ENCODE peak calls at places on chromosomes 11 and 22, in nine cellular contexts. One of them, this sample, is unnamed.
A peak's percentile ranks its signal among the peaks of the same experiment; 100 is the strongest.

GRCh38 chr22:50732681-50733080 is 5.3 kb upstream of the ACR start:
- DNase-seq in iris pigment epithelial cell: no peak
- DNase-seq in heart right ventricle: no peak
- DNase-seq in CD8-positive, alpha-beta T cell: no peak
- DNase-seq in RCC 7860: no peak
- DNase-seq in epithelial cell of esophagus: no peak
- DNase-seq in left cardiac atrium: peak; percentile 10
- DNase-seq in Daoy: no peak
- DNase-seq in psoas muscle: no peak
- DNase-seq in this sample: no peak

GRCh38 chr11:57358543-57358961 is 20.4 kb downstream of the P2RX3 start:
- DNase-seq in iris pigment epithelial cell: no peak
- DNase-seq in heart right ventricle: no peak
- DNase-seq in CD8-positive, alpha-beta T cell: no peak
- DNase-seq in RCC 7860: no peak
- DNase-seq in epithelial cell of esophagus: peak; percentile 14
- DNase-seq in left cardiac atrium: no peak
- DNase-seq in Daoy: no peak
- DNase-seq in psoas muscle: no peak
- DNase-seq in this sample: no peak

GRCh38 chr11:77200869-77201268 is 72.8 kb downstream of the MYO7A start:
- DNase-seq in iris pigment epithelial cell: no peak
- DNase-seq in heart right ventricle: no peak
- DNase-seq in CD8-positive, alpha-beta T cell: no peak
- DNase-seq in RCC 7860: no peak
- DNase-seq in epithelial cell of esophagus: no peak
- DNase-seq in left cardiac atrium: no peak
- DNase-seq in Daoy: no peak
- DNase-seq in psoas muscle: no peak
- DNase-seq in this sample: no peak

GRCh38 chr11:33829430-33830141 is 55.3 kb upstream of the FBXO3 start:
- DNase-seq in iris pigment epithelial cell: peak; percentile 74
- DNase-seq in heart right ventricle: peak; percentile 24
- DNase-seq in CD8-positive, alpha-beta T cell: peak; percentile 69
- DNase-seq in RCC 7860: peak; percentile 37
- DNase-seq in epithelial cell of esophagus: peak; percentile 73
- DNase-seq in left cardiac atrium: peak; percentile 43
- DNase-seq in Daoy: peak; percentile 74
- DNase-seq in psoas muscle: peak; percentile 40
- DNase-seq in this sample: peak; percentile 12

GRCh38 chr22:23688121-23688520 is 2.7 kb upstream of the RGL4 start:
- DNase-seq in iris pigment epithelial cell: no peak
- DNase-seq in heart right ventricle: no peak
- DNase-seq in CD8-positive, alpha-beta T cell: no peak
- DNase-seq in RCC 7860: no peak
- DNase-seq in epithelial cell of esophagus: no peak
- DNase-seq in left cardiac atrium: no peak
- DNase-seq in Daoy: no peak
- DNase-seq in psoas muscle: no peak
- DNase-seq in this sample: no peak

GRCh38 chr22:45905924-45906865 is 70.8 kb downstream of the WNT7B start:
- DNase-seq in iris pigment epithelial cell: peak; percentile 47
- DNase-seq in heart right ventricle: peak; percentile 44
- DNase-seq in CD8-positive, alpha-beta T cell: no peak
- DNase-seq in RCC 7860: no peak
- DNase-seq in epithelial cell of esophagus: no peak
- DNase-seq in left cardiac atrium: peak; percentile 48
- DNase-seq in Daoy: peak; percentile 67
- DNase-seq in psoas muscle: no peak
- DNase-seq in this sample: peak; percentile 9

GRCh38 chr11:33775064-33775807 is 916 bp upstream of the FBXO3 start:
- DNase-seq in iris pigment epithelial cell: no peak
- DNase-seq in heart right ventricle: no peak
- DNase-seq in CD8-positive, alpha-beta T cell: no peak
- DNase-seq in RCC 7860: no peak
- DNase-seq in epithelial cell of esophagus: no peak
- DNase-seq in left cardiac atrium: no peak
- DNase-seq in Daoy: no peak
- DNase-seq in psoas muscle: no peak
- DNase-seq in this sample: no peak

GRCh38 chr11:119672597-119672996 is 56.4 kb downstream of the NECTIN1 start:
- DNase-seq in iris pigment epithelial cell: no peak
- DNase-seq in heart right ventricle: no peak
- DNase-seq in CD8-positive, alpha-beta T cell: no peak
- DNase-seq in RCC 7860: no peak
- DNase-seq in epithelial cell of esophagus: no peak
- DNase-seq in left cardiac atrium: no peak
- DNase-seq in Daoy: no peak
- DNase-seq in psoas muscle: no peak
- DNase-seq in this sample: no peak

GRCh38 chr11:111623527-111624030 is 21.3 kb downstream of the SIK2 start:
- DNase-seq in iris pigment epithelial cell: no peak
- DNase-seq in heart right ventricle: no peak
- DNase-seq in CD8-positive, alpha-beta T cell: no peak
- DNase-seq in RCC 7860: no peak
- DNase-seq in epithelial cell of esophagus: peak; percentile 24
- DNase-seq in left cardiac atrium: no peak
- DNase-seq in Daoy: no peak
- DNase-seq in psoas muscle: no peak
- DNase-seq in this sample: no peak

GRCh38 chr11:61162092-61162935 is 1.1 kb upstream of the VPS37C start:
- DNase-seq in iris pigment epithelial cell: peak; percentile 28
- DNase-seq in heart right ventricle: no peak
- DNase-seq in CD8-positive, alpha-beta T cell: no peak
- DNase-seq in RCC 7860: peak; percentile 22
- DNase-seq in epithelial cell of esophagus: peak; percentile 80
- DNase-seq in left cardiac atrium: no peak
- DNase-seq in Daoy: peak; percentile 20
- DNase-seq in psoas muscle: no peak
- DNase-seq in this sample: no peak

GRCh38 chr11:121870202-121871045 is 245.6 kb downstream of the BLID start:
- DNase-seq in iris pigment epithelial cell: no peak
- DNase-seq in heart right ventricle: no peak
- DNase-seq in CD8-positive, alpha-beta T cell: no peak
- DNase-seq in RCC 7860: no peak
- DNase-seq in epithelial cell of esophagus: peak; percentile 21
- DNase-seq in left cardiac atrium: no peak
- DNase-seq in Daoy: no peak
- DNase-seq in psoas muscle: no peak
- DNase-seq in this sample: no peak

GRCh38 chr11:75809991-75810390 is 5.0 kb upstream of the UVRAG start:
- DNase-seq in iris pigment epithelial cell: no peak
- DNase-seq in heart right ventricle: no peak
- DNase-seq in CD8-positive, alpha-beta T cell: no peak
- DNase-seq in RCC 7860: no peak
- DNase-seq in epithelial cell of esophagus: no peak
- DNase-seq in left cardiac atrium: no peak
- DNase-seq in Daoy: no peak
- DNase-seq in psoas muscle: no peak
- DNase-seq in this sample: no peak

GRCh38 chr11:42778193-42778592 is 533.6 kb upstream of the API5 start:
- DNase-seq in iris pigment epithelial cell: no peak
- DNase-seq in heart right ventricle: no peak
- DNase-seq in CD8-positive, alpha-beta T cell: no peak
- DNase-seq in RCC 7860: no peak
- DNase-seq in epithelial cell of esophagus: no peak
- DNase-seq in left cardiac atrium: no peak
- DNase-seq in Daoy: no peak
- DNase-seq in psoas muscle: no peak
- DNase-seq in this sample: no peak

GRCh38 chr11:47587733-47588326 is 1.4 kb downstream of the FAM180B start:
- DNase-seq in iris pigment epithelial cell: no peak
- DNase-seq in heart right ventricle: peak; percentile 48
- DNase-seq in CD8-positive, alpha-beta T cell: no peak
- DNase-seq in RCC 7860: no peak
- DNase-seq in epithelial cell of esophagus: no peak
- DNase-seq in left cardiac atrium: peak; percentile 47
- DNase-seq in Daoy: no peak
- DNase-seq in psoas muscle: peak; percentile 59
- DNase-seq in this sample: no peak

GRCh38 chr11:25910090-25910489 is 421.8 kb upstream of the ANO3 start:
- DNase-seq in iris pigment epithelial cell: no peak
- DNase-seq in heart right ventricle: no peak
- DNase-seq in CD8-positive, alpha-beta T cell: no peak
- DNase-seq in RCC 7860: no peak
- DNase-seq in epithelial cell of esophagus: peak; percentile 78
- DNase-seq in left cardiac atrium: no peak
- DNase-seq in Daoy: no peak
- DNase-seq in psoas muscle: no peak
- DNase-seq in this sample: no peak

GRCh38 chr11:95121687-95122086 is 32.0 kb downstream of the ENDOD1 start:
- DNase-seq in iris pigment epithelial cell: peak; percentile 29
- DNase-seq in heart right ventricle: no peak
- DNase-seq in CD8-positive, alpha-beta T cell: no peak
- DNase-seq in RCC 7860: no peak
- DNase-seq in epithelial cell of esophagus: no peak
- DNase-seq in left cardiac atrium: no peak
- DNase-seq in Daoy: no peak
- DNase-seq in psoas muscle: no peak
- DNase-seq in this sample: no peak

GRCh38 chr11:116533186-116533825 is 239.5 kb downstream of the BUD13 start:
- DNase-seq in iris pigment epithelial cell: no peak
- DNase-seq in heart right ventricle: no peak
- DNase-seq in CD8-positive, alpha-beta T cell: no peak
- DNase-seq in RCC 7860: no peak
- DNase-seq in epithelial cell of esophagus: no peak
- DNase-seq in left cardiac atrium: no peak
- DNase-seq in Daoy: no peak
- DNase-seq in psoas muscle: no peak
- DNase-seq in this sample: no peak

GRCh38 chr11:12376259-12376971 is 956 bp upstream of the PARVA start:
- DNase-seq in iris pigment epithelial cell: peak; percentile 70
- DNase-seq in heart right ventricle: peak; percentile 32
- DNase-seq in CD8-positive, alpha-beta T cell: no peak
- DNase-seq in RCC 7860: no peak
- DNase-seq in epithelial cell of esophagus: no peak
- DNase-seq in left cardiac atrium: peak; percentile 56
- DNase-seq in Daoy: peak; percentile 38
- DNase-seq in psoas muscle: peak; percentile 59
- DNase-seq in this sample: peak; percentile 19

GRCh38 chr11:45580399-45580798 is 85.0 kb downstream of the CHST1 start:
- DNase-seq in iris pigment epithelial cell: peak; percentile 58
- DNase-seq in heart right ventricle: no peak
- DNase-seq in CD8-positive, alpha-beta T cell: no peak
- DNase-seq in RCC 7860: no peak
- DNase-seq in epithelial cell of esophagus: peak; percentile 25
- DNase-seq in left cardiac atrium: no peak
- DNase-seq in Daoy: peak; percentile 28
- DNase-seq in psoas muscle: no peak
- DNase-seq in this sample: no peak

GRCh38 chr22:18968011-18968749 is 32.1 kb upstream of the PRODH start:
- DNase-seq in iris pigment epithelial cell: peak; percentile 19
- DNase-seq in heart right ventricle: peak; percentile 52
- DNase-seq in CD8-positive, alpha-beta T cell: no peak
- DNase-seq in RCC 7860: no peak
- DNase-seq in epithelial cell of esophagus: peak; percentile 44
- DNase-seq in left cardiac atrium: peak; percentile 47
- DNase-seq in Daoy: peak; percentile 40
- DNase-seq in psoas muscle: no peak
- DNase-seq in this sample: no peak

GRCh38 chr11:128212324-128212723 is 375.0 kb downstream of the ETS1 start:
- DNase-seq in iris pigment epithelial cell: no peak
- DNase-seq in heart right ventricle: no peak
- DNase-seq in CD8-positive, alpha-beta T cell: no peak
- DNase-seq in RCC 7860: no peak
- DNase-seq in epithelial cell of esophagus: no peak
- DNase-seq in left cardiac atrium: no peak
- DNase-seq in Daoy: no peak
- DNase-seq in psoas muscle: no peak
- DNase-seq in this sample: no peak

GRCh38 chr11:120658071-120658423 is 146.5 kb downstream of the GRIK4 start:
- DNase-seq in iris pigment epithelial cell: no peak
- DNase-seq in heart right ventricle: no peak
- DNase-seq in CD8-positive, alpha-beta T cell: no peak
- DNase-seq in RCC 7860: no peak
- DNase-seq in epithelial cell of esophagus: no peak
- DNase-seq in left cardiac atrium: no peak
- DNase-seq in Daoy: no peak
- DNase-seq in psoas muscle: no peak
- DNase-seq in this sample: no peak

GRCh38 chr22:43535336-43535735 is 123.5 kb downstream of the MPPED1 start:
- DNase-seq in iris pigment epithelial cell: no peak
- DNase-seq in heart right ventricle: no peak
- DNase-seq in CD8-positive, alpha-beta T cell: no peak
- DNase-seq in RCC 7860: no peak
- DNase-seq in epithelial cell of esophagus: no peak
- DNase-seq in left cardiac atrium: no peak
- DNase-seq in Daoy: no peak
- DNase-seq in psoas muscle: no peak
- DNase-seq in this sample: no peak

GRCh38 chr11:12150831-12151382 is 40.5 kb downstream of the MICAL2 start:
- DNase-seq in iris pigment epithelial cell: peak; percentile 96
- DNase-seq in heart right ventricle: no peak
- DNase-seq in CD8-positive, alpha-beta T cell: no peak
- DNase-seq in RCC 7860: no peak
- DNase-seq in epithelial cell of esophagus: peak; percentile 53
- DNase-seq in left cardiac atrium: no peak
- DNase-seq in Daoy: peak; percentile 82
- DNase-seq in psoas muscle: no peak
- DNase-seq in this sample: no peak

GRCh38 chr11:34425863-34426262 is 12.9 kb upstream of the CAT start:
- DNase-seq in iris pigment epithelial cell: peak; percentile 17
- DNase-seq in heart right ventricle: no peak
- DNase-seq in CD8-positive, alpha-beta T cell: no peak
- DNase-seq in RCC 7860: peak; percentile 16
- DNase-seq in epithelial cell of esophagus: no peak
- DNase-seq in left cardiac atrium: no peak
- DNase-seq in Daoy: no peak
- DNase-seq in psoas muscle: no peak
- DNase-seq in this sample: no peak

GRCh38 chr11:80383655-80384054 is 942.8 kb upstream of the TENM4 start:
- DNase-seq in iris pigment epithelial cell: no peak
- DNase-seq in heart right ventricle: no peak
- DNase-seq in CD8-positive, alpha-beta T cell: no peak
- DNase-seq in RCC 7860: no peak
- DNase-seq in epithelial cell of esophagus: peak; percentile 10
- DNase-seq in left cardiac atrium: no peak
- DNase-seq in Daoy: no peak
- DNase-seq in psoas muscle: no peak
- DNase-seq in this sample: no peak

GRCh38 chr22:45366713-45367112 is 46.7 kb downstream of the SMC1B start:
- DNase-seq in iris pigment epithelial cell: no peak
- DNase-seq in heart right ventricle: no peak
- DNase-seq in CD8-positive, alpha-beta T cell: no peak
- DNase-seq in RCC 7860: no peak
- DNase-seq in epithelial cell of esophagus: no peak
- DNase-seq in left cardiac atrium: no peak
- DNase-seq in Daoy: no peak
- DNase-seq in psoas muscle: no peak
- DNase-seq in this sample: no peak

GRCh38 chr22:31814942-31815341 is 61.1 kb downstream of the DEPDC5 start:
- DNase-seq in iris pigment epithelial cell: no peak
- DNase-seq in heart right ventricle: no peak
- DNase-seq in CD8-positive, alpha-beta T cell: no peak
- DNase-seq in RCC 7860: no peak
- DNase-seq in epithelial cell of esophagus: no peak
- DNase-seq in left cardiac atrium: no peak
- DNase-seq in Daoy: no peak
- DNase-seq in psoas muscle: no peak
- DNase-seq in this sample: no peak

GRCh38 chr22:29313126-29314071 is 2.1 kb downstream of the RASL10A start:
- DNase-seq in iris pigment epithelial cell: peak; percentile 45
- DNase-seq in heart right ventricle: peak; percentile 52
- DNase-seq in CD8-positive, alpha-beta T cell: no peak
- DNase-seq in RCC 7860: no peak
- DNase-seq in epithelial cell of esophagus: peak; percentile 43
- DNase-seq in left cardiac atrium: peak; percentile 52
- DNase-seq in Daoy: no peak
- DNase-seq in psoas muscle: no peak
- DNase-seq in this sample: no peak

GRCh38 chr11:28627690-28628255 is 519.6 kb downstream of the METTL15 start:
- DNase-seq in iris pigment epithelial cell: no peak
- DNase-seq in heart right ventricle: no peak
- DNase-seq in CD8-positive, alpha-beta T cell: no peak
- DNase-seq in RCC 7860: no peak
- DNase-seq in epithelial cell of esophagus: no peak
- DNase-seq in left cardiac atrium: no peak
- DNase-seq in Daoy: no peak
- DNase-seq in psoas muscle: no peak
- DNase-seq in this sample: no peak

GRCh38 chr11:114156766-114157165 is 97.3 kb downstream of the ZBTB16 start:
- DNase-seq in iris pigment epithelial cell: no peak
- DNase-seq in heart right ventricle: no peak
- DNase-seq in CD8-positive, alpha-beta T cell: no peak
- DNase-seq in RCC 7860: no peak
- DNase-seq in epithelial cell of esophagus: no peak
- DNase-seq in left cardiac atrium: no peak
- DNase-seq in Daoy: no peak
- DNase-seq in psoas muscle: no peak
- DNase-seq in this sample: no peak

This sample was measured in AG04449.